ENCODE peak calls at places on chromosomes 3 and 15, in five cellular contexts. W is PC-3, F is colonic mucosa, I is left ventricle myocardium inferior, X is Peyer's patch. S is an unnamed sample.

GRCh38 chr3:143331336-143331735 is 211.8 kb downstream of the CHST2 start:
- DNase-seq in F (no peak), X (no peak), I (no peak), W (peak), S (no peak)

GRCh38 chr3:52257911-52258310 is 12.4 kb downstream of the PPM1M start:
- DNase-seq in X (no peak), F (no peak), I (no peak), W (no peak), S (no peak)

GRCh38 chr3:5016218-5017161 is 37.3 kb downstream of the BHLHE40 start:
- DNase-seq in I (no peak), W (peak), F (peak), X (peak), S (peak)

GRCh38 chr3:14598143-14598569 is 53.4 kb upstream of the CCDC174 start:
- DNase-seq in F (no peak), X (no peak), I (no peak), W (peak), S (no peak)

GRCh38 chr3:117252208-117252607 is 542.6 kb downstream of the TUSC7 start:
- DNase-seq in X (no peak), W (peak), I (no peak), F (no peak), S (no peak)

GRCh38 chr15:63264685-63265302 is 12.6 kb upstream of the APH1B start:
- DNase-seq in I (no peak), F (no peak), W (no peak), X (no peak), S (no peak)

GRCh38 chr3:38690185-38690584 is 40.7 kb upstream of the SCN5A start:
- DNase-seq in W (no peak), F (no peak), X (no peak), I (no peak), S (no peak)

GRCh38 chr15:64647367-64647766 is 128.0 kb downstream of the RBPMS2 start:
- DNase-seq in I (no peak), W (no peak), X (no peak), F (no peak), S (no peak)

GRCh38 chr3:153602801-153603200 is 440.8 kb downstream of the RAP2B start:
- DNase-seq in X (no peak), I (no peak), W (no peak), F (no peak), S (no peak)

GRCh38 chr3:27094721-27095120 is 274.5 kb downstream of the NEK10 start:
- DNase-seq in F (no peak), I (no peak), W (no peak), X (no peak), S (no peak)

GRCh38 chr3:18712713-18713575 is 287.8 kb upstream of the SATB1 start:
- DNase-seq in W (no peak), X (no peak), I (no peak), F (no peak), S (no peak)

GRCh38 chr3:150073513-150073912 is 102.8 kb upstream of the PFN2 start:
- DNase-seq in I (no peak), F (no peak), X (no peak), W (peak), S (no peak)

GRCh38 chr3:89586676-89587075 is 479.3 kb downstream of the EPHA3 start:
- DNase-seq in X (no peak), W (no peak), F (no peak), I (no peak), S (no peak)

GRCh38 chr3:153624310-153625030 is 462.4 kb downstream of the RAP2B start:
- DNase-seq in F (no peak), I (no peak), W (no peak), X (no peak), S (no peak)

GRCh38 chr3:13753926-13754325 is 125.9 kb downstream of the WNT7A start:
- DNase-seq in F (no peak), I (no peak), X (no peak), W (no peak), S (no peak)

GRCh38 chr3:184336484-184337230 is 743 bp upstream of the FAM131A start:
- DNase-seq in I (no peak), F (no peak), X (no peak), W (peak), S (peak)

GRCh38 chr3:192851821-192852352 is 65.8 kb downstream of the MB21D2 start:
- DNase-seq in I (no peak), F (peak), W (peak), X (peak), S (peak)

GRCh38 chr3:187639912-187640822 is 30.0 kb downstream of the SST start:
- DNase-seq in I (no peak), F (no peak), X (no peak), W (no peak), S (no peak)

GRCh38 chr15:41161336-41161735 is 45.3 kb upstream of the INO80 start:
- DNase-seq in I (no peak), F (no peak), X (no peak), W (peak), S (no peak)

GRCh38 chr3:10292505-10293419 is at the start of gene GHRL:
- DNase-seq in W (no peak), X (no peak), I (no peak), F (no peak), S (no peak)

GRCh38 chr3:193971268-193971751 is 164.6 kb upstream of the HES1 start:
- DNase-seq in W (peak), I (no peak), X (no peak), F (peak), S (no peak)

GRCh38 chr3:106104078-106104477 is 235.3 kb upstream of the CBLB start:
- DNase-seq in X (no peak), F (no peak), W (no peak), I (no peak), S (no peak)

GRCh38 chr3:191882289-191882688 is 421.3 kb downstream of the PYDC2 start:
- DNase-seq in I (no peak), W (peak), X (no peak), F (no peak), S (no peak)

GRCh38 chr15:70569139-70569717 is 194.1 kb downstream of the UACA start:
- DNase-seq in F (no peak), I (no peak), X (no peak), W (peak), S (no peak)

GRCh38 chr15:75178171-75178937 is 23.3 kb upstream of the C15orf39 start:
- DNase-seq in F (peak), W (no peak), I (peak), X (peak), S (no peak)

GRCh38 chr15:63231717-63232116 is 42.3 kb downstream of the RAB8B start:
- DNase-seq in F (no peak), X (no peak), W (no peak), I (no peak), S (no peak)

GRCh38 chr3:45955017-45955647 is 11.9 kb downstream of the CXCR6 start:
- DNase-seq in F (no peak), X (no peak), W (no peak), I (no peak), S (no peak)

GRCh38 chr3:74122281-74122680 is 492.2 kb downstream of the CNTN3 start:
- DNase-seq in I (no peak), F (no peak), W (no peak), X (no peak), S (no peak)

GRCh38 chr3:74129056-74129455 is 485.4 kb downstream of the CNTN3 start:
- DNase-seq in F (no peak), X (no peak), W (no peak), I (no peak), S (no peak)

GRCh38 chr3:74124716-74125115 is 489.7 kb downstream of the CNTN3 start:
- DNase-seq in I (no peak), X (no peak), F (no peak), W (no peak), S (no peak)

GRCh38 chr3:74129611-74130010 is 484.8 kb downstream of the CNTN3 start:
- DNase-seq in F (no peak), X (no peak), I (no peak), W (no peak), S (no peak)

GRCh38 chr3:74127261-74127660 is 487.2 kb downstream of the CNTN3 start:
- DNase-seq in X (no peak), F (no peak), I (no peak), W (no peak), S (no peak)
- H3K4me3 ChIP-seq in X (no peak), F (no peak), I (no peak), W (no peak), S (no peak)

GRCh38 chr15:93274276-93274675 is 185.3 kb upstream of the RGMA start:
- DNase-seq in I (no peak), F (no peak), X (no peak), W (no peak), S (no peak)
- H3K27ac ChIP-seq in I (no peak), F (no peak), X (no peak), W (no peak), S (no peak)

GRCh38 chr3:71465371-71466007 is 118.0 kb downstream of the FOXP1 start:
- DNase-seq in W (no peak), F (no peak), X (no peak), I (no peak), S (no peak)
- H3K4me3 ChIP-seq in W (no peak), F (no peak), X (no peak), I (no peak), S (no peak)

DNA sequence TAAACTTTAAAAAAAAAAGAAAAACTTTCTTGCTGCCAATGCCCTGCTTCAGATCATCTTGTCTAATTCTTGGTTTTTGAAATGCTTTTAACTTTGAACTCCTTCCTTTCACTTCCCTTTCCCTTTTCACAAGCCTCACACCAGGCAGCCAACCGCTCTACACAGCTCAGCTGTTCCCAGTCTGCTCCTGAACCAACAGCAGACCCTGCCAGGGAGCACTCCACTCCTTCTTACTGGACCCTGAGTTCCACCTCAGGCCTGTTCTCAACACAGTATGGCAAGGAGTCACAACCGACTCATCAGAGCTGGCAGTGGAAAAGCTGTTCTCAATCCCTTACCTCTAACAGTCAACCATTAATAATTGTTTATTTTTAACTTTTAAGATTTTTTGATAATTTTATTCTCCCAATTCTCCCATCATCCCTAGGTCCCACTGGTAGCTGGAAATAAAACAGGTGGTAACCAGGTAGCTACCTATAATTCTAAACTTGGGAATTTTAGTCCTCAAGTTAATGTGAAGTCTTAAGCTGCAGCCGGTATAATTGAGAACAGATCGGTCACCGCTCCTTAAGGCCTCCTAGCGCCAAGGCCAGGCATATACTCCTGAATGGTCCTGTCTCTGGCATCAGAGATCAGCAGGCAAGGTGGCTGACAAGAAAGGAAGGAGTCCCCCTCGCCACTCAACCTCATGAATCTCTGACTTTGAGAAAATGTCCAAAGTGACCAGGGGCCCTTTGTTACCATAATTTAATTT is 43.9 kb downstream of the BOC start:
- DNase-seq in W (peak), I (no peak), F (no peak), X (no peak), S (no peak)
- H3K27ac ChIP-seq in W (no peak), I (peak), F (no peak), X (no peak), S (no peak)

DNA sequence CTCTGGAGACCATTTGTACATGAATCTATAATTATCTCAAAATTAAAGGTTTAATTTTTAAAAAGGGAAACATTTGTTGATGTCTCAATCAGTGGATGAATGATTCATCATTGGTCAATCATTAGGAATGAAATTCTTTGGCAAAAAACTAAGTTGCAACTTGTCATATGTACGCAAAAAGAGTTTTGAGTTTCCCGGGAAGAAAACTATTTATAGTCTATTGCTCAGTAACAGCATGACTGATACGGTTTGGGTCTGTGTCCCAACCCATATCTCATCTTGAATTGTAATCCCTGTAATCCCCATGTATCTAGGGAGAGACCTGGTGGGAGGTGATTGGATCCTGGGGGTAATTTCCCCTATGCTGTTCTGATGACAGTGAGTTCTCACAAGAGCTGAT is 765.8 kb upstream of the ROBO1 start:
- DNase-seq in W (peak), X (no peak), F (no peak), I (no peak), S (no peak)
- H3K4me3 ChIP-seq in W (no peak), X (no peak), F (no peak), I (no peak), S (no peak)

S was measured in right atrium auricular region.